ENCODE peak calls at places on chromosomes 7 and 10, in nine cellular contexts. R, V, S, Z, T, G, W, N and I are unnamed samples.

GRCh38 chr10:128993911-128994538 is 473.0 kb upstream of the MGMT start:
- DNase-seq in R (no peak), V (no peak), S (no peak), Z (no peak), T (no peak), G (no peak), W (no peak), N (no peak), I (no peak)

GRCh38 chr7:7181519-7182155 is 707 bp upstream of the C1GALT1 start:
- DNase-seq in R (peak; percentile 55), V (peak; percentile 29), S (peak; percentile 75), Z (peak; percentile 82), T (peak; percentile 38), G (peak; percentile 67), W (no peak), N (no peak), I (peak; percentile 47)

GRCh38 chr7:75867390-75867717 is 11.5 kb upstream of the RHBDD2 start:
- DNase-seq in R (no peak), V (no peak), S (no peak), Z (no peak), T (no peak), G (no peak), W (no peak), N (no peak), I (no peak)

GRCh38 chr10:15370212-15370740 is 813 bp downstream of the FAM171A1 start:
- DNase-seq in R (peak; percentile 79), V (no peak), S (no peak), Z (peak; percentile 27), T (no peak), G (peak; percentile 38), W (peak; percentile 32), N (peak; percentile 33), I (no peak)

GRCh38 chr7:42494199-42494710 is 257.2 kb upstream of the GLI3 start:
- DNase-seq in R (no peak), V (no peak), S (no peak), Z (no peak), T (no peak), G (no peak), W (no peak), N (no peak), I (no peak)

GRCh38 chr7:42603496-42603895 is 308.4 kb downstream of the C7orf25 start:
- DNase-seq in R (no peak), V (no peak), S (no peak), Z (no peak), T (no peak), G (no peak), W (no peak), N (no peak), I (no peak)

GRCh38 chr7:150567168-150567567 is at the start of gene GIMAP4:
- DNase-seq in R (no peak), V (no peak), S (no peak), Z (no peak), T (no peak), G (no peak), W (no peak), N (no peak), I (no peak)

GRCh38 chr7:12777257-12777656 is 89.8 kb downstream of the ARL4A start:
- DNase-seq in R (no peak), V (no peak), S (no peak), Z (no peak), T (no peak), G (no peak), W (no peak), N (no peak), I (no peak)

GRCh38 chr10:28120043-28120749 is 121.3 kb upstream of the ODAD2 start:
- DNase-seq in R (no peak), V (no peak), S (no peak), Z (peak; percentile 10), T (no peak), G (no peak), W (no peak), N (no peak), I (no peak)

GRCh38 chr7:128915841-128916642 is 5.5 kb upstream of the KCP start:
- DNase-seq in R (peak; percentile 23), V (no peak), S (no peak), Z (peak; percentile 62), T (no peak), G (no peak), W (no peak), N (no peak), I (no peak)
- H3K27me3 ChIP-seq in R (peaks cover 37% of the 10 kb centered on the region), V (peaks cover 66% of the 10 kb centered on the region), S (peaks cover 46% of the 10 kb centered on the region), Z (peaks cover 66% of the 10 kb centered on the region), T (peaks cover 55% of the 10 kb centered on the region), G (peaks cover 14% of the 10 kb centered on the region), W (peaks cover 36% of the 10 kb centered on the region), N (peaks cover 40% of the 10 kb centered on the region), I (no peaks in the 10 kb centered on the region)

DNA sequence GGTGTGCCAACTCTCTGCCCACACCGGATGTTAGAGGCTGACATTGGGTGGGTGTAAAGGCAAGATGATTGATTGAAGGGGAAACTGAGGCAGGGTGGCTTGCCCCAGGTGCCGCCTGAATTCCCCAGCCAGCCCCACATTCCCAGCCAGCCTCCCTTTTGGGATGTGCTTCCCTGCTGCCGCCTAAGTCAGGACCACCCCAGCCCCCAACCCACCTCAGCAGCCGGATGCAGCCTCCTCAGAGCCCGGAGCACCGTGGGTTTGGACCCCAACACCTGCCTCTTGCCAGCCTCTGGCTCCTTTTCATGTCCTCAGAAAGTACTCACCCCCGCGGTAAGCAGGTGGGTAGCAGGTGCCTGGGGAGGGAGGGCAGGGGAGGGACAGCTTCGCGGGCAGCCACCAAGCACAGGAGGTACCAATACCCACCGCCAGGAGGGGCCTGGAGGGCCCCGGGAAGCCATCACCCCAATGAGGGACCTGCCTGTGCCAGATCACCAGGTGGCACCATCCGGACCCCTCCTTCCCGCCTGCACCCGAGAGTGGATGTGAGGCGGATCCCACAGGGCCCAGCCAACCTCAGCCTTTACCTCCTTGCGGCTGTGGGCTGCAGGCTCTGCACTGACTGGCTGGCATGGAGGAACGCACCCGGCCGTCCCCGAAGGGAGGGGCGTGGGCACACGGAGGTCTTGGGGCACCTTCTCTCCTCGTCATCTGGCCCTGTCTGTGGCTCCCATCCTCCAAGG is 60.5 kb downstream of the PWWP2B start:
- DNase-seq in R (no peak), V (no peak), S (no peak), Z (no peak), T (no peak), G (no peak), W (no peak), N (peak; percentile 10), I (no peak)
- TF ChIP-seq CTCF in R (no peak), V (no peak), S (no peak), Z (peak; percentile 18), T (no peak), G (no peak), W (no peak), N (no peak), I (peak; percentile 8)

GRCh38 chr7:139496528-139496927 is 13.1 kb upstream of the KLRG2 start:
- DNase-seq in R (no peak), V (no peak), S (no peak), Z (no peak), T (no peak), G (no peak), W (no peak), N (no peak), I (no peak)
- H3K4me3 ChIP-seq in R (no peak overlapping the region), V (no peak overlapping the region), S (no peak overlapping the region), Z (no peak overlapping the region), T (no peak overlapping the region), G (no peak overlapping the region), W (no peak overlapping the region), N (no peak overlapping the region), I (no peak overlapping the region)

GRCh38 chr10:90066435-90066834 is 365.0 kb downstream of the KIF20B start:
- DNase-seq in R (no peak), V (no peak), S (no peak), Z (no peak), T (no peak), G (no peak), W (no peak), N (no peak), I (no peak)
- H3K27me3 ChIP-seq in R (no peaks in the 10 kb centered on the region), V (no peaks in the 10 kb centered on the region), S (no peaks in the 10 kb centered on the region), Z (no peaks in the 10 kb centered on the region), T (no peaks in the 10 kb centered on the region), G (no peaks in the 10 kb centered on the region), W (no peaks in the 10 kb centered on the region), N (no peaks in the 10 kb centered on the region), I (no peaks in the 10 kb centered on the region)

GRCh38 chr10:118106426-118106825 is 59.7 kb upstream of the RAB11FIP2 start:
- DNase-seq in R (no peak), V (no peak), S (peak; percentile 20), Z (peak; percentile 60), T (no peak), G (peak; percentile 18), W (no peak), N (no peak), I (peak; percentile 34)
- TF ChIP-seq CTCF in R (peak; percentile 52), V (no peak), S (peak; percentile 59), Z (peak; percentile 67), T (peak; percentile 38), G (no peak), W (no peak), N (peak; percentile 21), I (peak; percentile 45)

GRCh38 chr7:134826105-134826504 is 46.7 kb downstream of the CALD1 start:
- DNase-seq in R (no peak), V (no peak), S (no peak), Z (no peak), T (no peak), G (no peak), W (no peak), N (no peak), I (no peak)
- H3K4me3 ChIP-seq in R (no peak overlapping the region), V (no peak overlapping the region), S (no peak overlapping the region), Z (no peak overlapping the region), T (no peak overlapping the region), G (no peak overlapping the region), W (no peak overlapping the region), N (no peak overlapping the region), I (no peak overlapping the region)

GRCh38 chr10:44589931-44590330 is 205.0 kb upstream of the CXCL12 start:
- DNase-seq in R (no peak), V (no peak), S (no peak), Z (no peak), T (no peak), G (no peak), W (no peak), N (no peak), I (no peak)

GRCh38 chr10:44591911-44592310 is 207.0 kb upstream of the CXCL12 start:
- DNase-seq in R (no peak), V (no peak), S (no peak), Z (no peak), T (no peak), G (no peak), W (no peak), N (no peak), I (no peak)

GRCh38 chr10:44587488-44588140 is 202.7 kb upstream of the CXCL12 start:
- DNase-seq in R (no peak), V (no peak), S (no peak), Z (no peak), T (no peak), G (no peak), W (no peak), N (no peak), I (no peak)

GRCh38 chr10:44593952-44594351 is 209.1 kb upstream of the CXCL12 start:
- DNase-seq in R (no peak), V (no peak), S (no peak), Z (no peak), T (no peak), G (no peak), W (no peak), N (no peak), I (no peak)

GRCh38 chr10:44589181-44589884 is 204.4 kb upstream of the CXCL12 start:
- DNase-seq in R (no peak), V (no peak), S (no peak), Z (peak; percentile 17), T (no peak), G (no peak), W (no peak), N (no peak), I (no peak)
- H3K27me3 ChIP-seq in R (peaks cover 18% of the 10 kb centered on the region), V (no peaks in the 10 kb centered on the region), S (peaks cover 24% of the 10 kb centered on the region), Z (no peaks in the 10 kb centered on the region), T (no peaks in the 10 kb centered on the region), G (no peaks in the 10 kb centered on the region), W (peaks cover 3% of the 10 kb centered on the region), N (no peaks in the 10 kb centered on the region), I (peaks cover 82% of the 10 kb centered on the region)